ENCODE peak calls at places on chromosomes 6 and 20, in six cellular contexts. O, H, D, J, K and C are unnamed samples.
A peak's percentile ranks its signal among the peaks of the same experiment; 100 is the strongest.

GRCh38 chr6:113876654-113877053 is 19.5 kb downstream of the MARCKS start:
- DNase-seq in O (no peak), J (peak; percentile 41), H (no peak), D (peak; percentile 13), K (no peak), C (no peak)

GRCh38 chr20:8812818-8813217 is 256.1 kb upstream of the PLCB4 start:
- DNase-seq in D (no peak), K (peak; percentile 21), J (peak; percentile 63), H (no peak), O (no peak), C (no peak)

GRCh38 chr6:118285791-118286190 is 262.3 kb upstream of the PLN start:
- DNase-seq in K (no peak), D (no peak), H (no peak), J (no peak), O (no peak), C (no peak)

GRCh38 chr6:152170702-152171667 is 363.5 kb downstream of the ESR1 start:
- DNase-seq in K (no peak), H (peak; percentile 45), D (peak; percentile 75), O (no peak), J (peak; percentile 18), C (peak; percentile 13)

GRCh38 chr6:79810153-79810806 is 137.1 kb downstream of the ELOVL4 start:
- DNase-seq in K (no peak), D (no peak), O (peak; percentile 92), H (no peak), J (no peak), C (no peak)

GRCh38 chr6:12238191-12238590 is 52.0 kb upstream of the EDN1 start:
- DNase-seq in D (no peak), H (no peak), J (no peak), O (no peak), K (no peak), C (no peak)

GRCh38 chr20:13243826-13244376 is 22.8 kb downstream of the ISM1 start:
- DNase-seq in H (no peak), K (no peak), O (no peak), J (no peak), D (no peak), C (no peak)

GRCh38 chr20:23415555-23415954 is 5.7 kb downstream of the NAPB start:
- DNase-seq in H (no peak), J (no peak), D (no peak), O (no peak), K (no peak), C (no peak)

GRCh38 chr6:41932378-41932777 is 9.2 kb downstream of the CCND3 start:
- DNase-seq in O (no peak), J (no peak), D (no peak), K (no peak), H (no peak), C (no peak)

GRCh38 chr6:90375681-90376439 is 79.2 kb upstream of the BACH2 start:
- DNase-seq in K (no peak), O (no peak), H (no peak), J (no peak), D (peak; percentile 87), C (peak; percentile 76)

GRCh38 chr20:38109025-38109541 is 56.0 kb downstream of the TGM2 start:
- DNase-seq in O (no peak), K (no peak), H (no peak), D (peak; percentile 83), J (no peak), C (peak; percentile 93)

GRCh38 chr6:74585779-74586178 is 620.1 kb downstream of the COL12A1 start:
- DNase-seq in O (no peak), J (no peak), D (peak; percentile 53), K (no peak), H (no peak), C (no peak)

GRCh38 chr6:81861281-81861680 is 108.8 kb upstream of the TENT5A start:
- DNase-seq in H (no peak), D (no peak), K (no peak), O (no peak), J (no peak), C (no peak)

GRCh38 chr6:26390504-26390903 is 7.6 kb downstream of the BTN2A2 start:
- DNase-seq in J (no peak), H (no peak), K (no peak), D (no peak), O (no peak), C (no peak)

GRCh38 chr6:11370191-11371018 is 137.9 kb upstream of the NEDD9 start:
- DNase-seq in O (no peak), H (no peak), K (no peak), D (no peak), J (no peak), C (no peak)

GRCh38 chr6:82767037-82767436 is 298.6 kb downstream of the UBE3D start:
- DNase-seq in O (no peak), H (no peak), J (no peak), D (no peak), K (no peak), C (no peak)

GRCh38 chr6:36729169-36729549 is 31.5 kb downstream of the RAB44 start:
- DNase-seq in H (no peak), O (no peak), K (no peak), J (no peak), D (no peak), C (no peak)

GRCh38 chr20:31826074-31826473 is 6.9 kb downstream of the MYLK2 start:
- DNase-seq in O (no peak), H (no peak), D (no peak), K (no peak), J (no peak), C (no peak)

GRCh38 chr6:75244063-75244575 is 518 bp upstream of the COX7A2 start:
- DNase-seq in H (no peak), J (no peak), K (no peak), O (no peak), D (peak; percentile 12), C (no peak)

GRCh38 chr6:89180971-89181370 is 35.1 kb downstream of the PM20D2 start:
- DNase-seq in K (no peak), D (no peak), H (no peak), O (no peak), J (no peak), C (no peak)

GRCh38 chr6:137666202-137666774 is 172.1 kb upstream of the OLIG3 start:
- DNase-seq in O (no peak), H (no peak), J (no peak), D (no peak), K (no peak), C (peak; percentile 9)

GRCh38 chr6:167505782-167506181 is 180.9 kb downstream of the TTLL2 start:
- DNase-seq in J (no peak), K (no peak), O (no peak), H (no peak), D (no peak), C (no peak)

DNA sequence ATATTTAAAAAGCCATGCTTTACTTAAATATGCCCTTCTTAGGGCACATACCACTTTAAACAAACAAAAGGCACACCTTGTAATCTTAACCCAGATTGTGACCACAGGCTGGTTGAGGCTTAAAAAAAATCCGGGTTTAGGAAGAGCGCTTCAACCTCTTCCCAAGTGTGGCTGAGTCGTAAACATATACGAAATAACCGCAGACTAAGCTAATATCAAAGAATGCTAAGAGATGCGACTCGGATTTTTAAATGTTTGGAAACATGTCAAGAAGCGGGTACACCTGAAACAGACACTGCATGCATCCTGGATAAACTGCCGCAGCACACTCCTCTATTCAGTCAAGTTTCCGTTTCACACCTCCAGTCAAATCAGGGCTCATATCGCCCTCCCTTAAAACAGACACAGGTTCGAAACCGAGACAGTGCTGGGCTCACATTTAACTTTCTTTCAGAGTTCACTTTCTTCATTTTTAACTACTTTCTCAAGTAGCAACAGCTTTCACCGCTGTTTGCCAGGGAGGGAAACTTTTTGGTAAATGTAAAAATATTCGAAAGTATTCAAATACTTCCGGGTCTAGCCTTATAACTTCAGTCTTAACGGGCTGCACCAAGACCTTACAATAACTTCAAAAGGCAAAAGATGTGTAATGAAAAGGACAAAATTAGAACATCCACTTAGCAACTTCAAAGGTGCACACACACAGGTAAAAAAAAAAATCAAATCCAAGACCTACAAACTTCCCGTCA is 1.3 kb downstream of the DEK start:
- DNase-seq in J (peak; percentile 55), K (no peak), O (no peak), H (no peak), D (peak; percentile 9), C (peak; percentile 47)
- H2BK5ac ChIP-seq in J (no peak overlapping the region), K (peak overlapping the region; percentile 96), O (no peak overlapping the region), H (no peak overlapping the region), D (peak overlapping the region; percentile 82), C (no peak overlapping the region)

GRCh38 chr6:21598662-21599061 is 5.1 kb downstream of the SOX4 start:
- DNase-seq in O (no peak), J (no peak), H (peak; percentile 32), D (no peak), K (no peak), C (no peak)
- H3K4me3 ChIP-seq in O (peak overlapping the region; percentile 96), J (no peak overlapping the region), H (no peak overlapping the region), D (peak overlapping the region; percentile 85), K (peak overlapping the region; percentile 82), C (peak overlapping the region; percentile 96)

GRCh38 chr20:49768204-49769124 is 44.2 kb upstream of the SLC9A8 start:
- DNase-seq in H (peak; percentile 90), J (peak; percentile 79), K (peak; percentile 59), D (peak; percentile 70), O (no peak), C (peak; percentile 92)
- H2BK5ac ChIP-seq in H (no peak overlapping the region), J (no peak overlapping the region), K (peak overlapping the region; percentile 99), D (peak overlapping the region; percentile 63), O (no peak overlapping the region), C (peak overlapping the region; percentile 46)

GRCh38 chr20:48209102-48209501 is 423.8 kb upstream of the SULF2 start:
- DNase-seq in J (no peak), D (no peak), O (no peak), H (no peak), K (no peak), C (no peak)

GRCh38 chr20:48211847-48212246 is 426.6 kb upstream of the SULF2 start:
- DNase-seq in D (no peak), H (no peak), J (no peak), K (no peak), O (no peak), C (no peak)

GRCh38 chr20:48212806-48213509 is 427.7 kb upstream of the SULF2 start:
- DNase-seq in H (no peak), D (no peak), O (no peak), K (no peak), J (no peak), C (no peak)

GRCh38 chr20:48208176-48208575 is 422.9 kb upstream of the SULF2 start:
- DNase-seq in H (no peak), O (no peak), J (no peak), K (no peak), D (no peak), C (no peak)

DNA sequence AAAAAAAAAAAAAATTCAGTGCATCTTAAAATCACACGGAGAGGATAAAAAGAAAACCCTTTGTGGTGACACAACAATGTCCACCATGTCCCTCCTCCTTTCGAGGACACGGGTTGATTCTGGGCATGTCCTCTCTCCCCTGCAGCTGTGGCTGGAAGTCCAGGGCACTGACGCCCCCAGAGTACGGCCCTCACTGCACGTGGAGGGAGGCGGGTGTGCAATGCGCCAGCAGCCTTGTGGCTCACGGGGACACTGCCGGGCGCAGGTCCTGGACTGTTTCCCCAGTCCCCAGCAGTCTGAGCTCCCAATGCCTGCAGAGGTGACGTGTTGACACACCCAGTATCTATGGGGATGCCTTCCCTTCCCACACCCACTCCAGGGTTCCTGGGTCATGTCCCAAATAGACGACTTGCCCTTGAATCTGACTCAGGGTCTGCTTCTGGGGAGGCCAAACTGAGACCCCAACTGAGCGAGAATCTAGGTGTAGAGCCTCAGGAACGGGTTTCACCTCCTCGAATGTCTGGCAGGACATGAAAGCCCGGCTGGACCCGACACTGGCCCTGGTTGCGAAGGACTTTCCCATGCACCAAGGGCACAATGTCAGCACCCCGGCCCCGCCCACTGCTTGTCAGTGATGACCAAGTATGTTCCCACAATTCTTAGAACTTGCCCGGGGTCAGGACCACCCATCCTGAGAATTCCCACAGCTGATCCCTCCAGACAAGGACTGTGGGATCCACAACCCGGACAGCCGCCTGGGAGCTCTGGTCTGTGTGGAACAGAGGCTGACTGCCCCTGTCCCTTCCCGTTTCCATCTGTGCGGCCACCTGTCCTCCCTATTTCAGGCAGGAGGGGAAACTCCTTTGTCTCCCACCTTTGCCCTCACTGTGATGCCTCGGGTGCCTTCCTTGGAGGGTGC is 425.1 kb upstream of the SULF2 start:
- DNase-seq in K (no peak), H (no peak), J (no peak), O (no peak), D (no peak), C (no peak)
- H3K4me3 ChIP-seq in K (no peak overlapping the region), H (peak overlapping the region; percentile 54), J (no peak overlapping the region), O (no peak overlapping the region), D (no peak overlapping the region), C (no peak overlapping the region)